ENCODE peak calls at places on chromosome 13, in ten cellular contexts. O, F, Q, D, M, Y, G, V, L and P are unnamed samples.

GRCh38 chr13:113273856-113274590 is 23.0 kb upstream of the LAMP1 start:
- DNase-seq in O (no peak), F (peak; percentile 71), Q (peak; percentile 54), D (no peak), M (peak; percentile 28), Y (no peak), G (no peak), V (no peak), L (no peak), P (no peak)

GRCh38 chr13:44259045-44260042 is 114.3 kb upstream of the SERP2 start:
- DNase-seq in O (peak; percentile 38), F (peak; percentile 68), Q (peak; percentile 66), D (no peak), M (peak; percentile 54), Y (peak; percentile 36), G (peak; percentile 41), V (peak; percentile 49), L (no peak), P (peak; percentile 70)

GRCh38 chr13:103731959-103732358 is 665.7 kb upstream of the SLC10A2 start:
- DNase-seq in O (no peak), F (no peak), Q (no peak), D (no peak), M (no peak), Y (no peak), G (no peak), V (no peak), L (no peak), P (no peak)

GRCh38 chr13:79528759-79529191 is 47.8 kb downstream of the NDFIP2 start:
- DNase-seq in O (no peak), F (no peak), Q (no peak), D (no peak), M (peak; percentile 35), Y (no peak), G (no peak), V (no peak), L (no peak), P (no peak)

GRCh38 chr13:66553391-66553790 is 676.7 kb downstream of the PCDH9 start:
- DNase-seq in O (no peak), F (no peak), Q (no peak), D (no peak), M (no peak), Y (no peak), G (no peak), V (no peak), L (no peak), P (no peak)

GRCh38 chr13:81639984-81640582 is 1299.2 kb upstream of the SPRY2 start:
- DNase-seq in O (no peak), F (no peak), Q (no peak), D (no peak), M (peak; percentile 56), Y (no peak), G (no peak), V (peak; percentile 16), L (no peak), P (no peak)

GRCh38 chr13:106810069-106810468 is 242.1 kb upstream of the ARGLU1 start:
- DNase-seq in O (no peak), F (no peak), Q (no peak), D (no peak), M (no peak), Y (no peak), G (no peak), V (no peak), L (no peak), P (no peak)

GRCh38 chr13:74555291-74556001 is 421.2 kb upstream of the KLF12 start:
- DNase-seq in O (no peak), F (no peak), Q (no peak), D (no peak), M (no peak), Y (no peak), G (no peak), V (no peak), L (no peak), P (no peak)

GRCh38 chr13:60645552-60646138 is 248.6 kb downstream of the TDRD3 start:
- DNase-seq in O (no peak), F (no peak), Q (no peak), D (no peak), M (peak; percentile 9), Y (no peak), G (no peak), V (no peak), L (no peak), P (no peak)

GRCh38 chr13:39407786-39408185 is 195.2 kb downstream of the LHFPL6 start:
- DNase-seq in O (no peak), F (no peak), Q (no peak), D (no peak), M (no peak), Y (no peak), G (no peak), V (no peak), L (no peak), P (no peak)

GRCh38 chr13:113445791-113446487 is 7.3 kb downstream of the ADPRHL1 start:
- DNase-seq in O (no peak), F (no peak), Q (no peak), D (no peak), M (no peak), Y (peak; percentile 40), G (no peak), V (no peak), L (no peak), P (no peak)

GRCh38 chr13:110680852-110681251 is 25.1 kb downstream of the CARS2 start:
- DNase-seq in O (no peak), F (no peak), Q (no peak), D (no peak), M (peak; percentile 26), Y (no peak), G (no peak), V (no peak), L (no peak), P (no peak)

GRCh38 chr13:74214321-74214720 is 80.1 kb upstream of the KLF12 start:
- DNase-seq in O (no peak), F (no peak), Q (no peak), D (no peak), M (no peak), Y (no peak), G (no peak), V (no peak), L (no peak), P (no peak)

GRCh38 chr13:54185785-54186184 is 1157.2 kb downstream of the OLFM4 start:
- DNase-seq in O (no peak), F (no peak), Q (no peak), D (no peak), M (peak; percentile 25), Y (no peak), G (no peak), V (no peak), L (no peak), P (no peak)

GRCh38 chr13:44810067-44810840 is 179.0 kb downstream of the NUFIP1 start:
- DNase-seq in O (peak; percentile 64), F (no peak), Q (no peak), D (no peak), M (peak; percentile 37), Y (no peak), G (peak; percentile 36), V (peak; percentile 71), L (no peak), P (no peak)

DNA sequence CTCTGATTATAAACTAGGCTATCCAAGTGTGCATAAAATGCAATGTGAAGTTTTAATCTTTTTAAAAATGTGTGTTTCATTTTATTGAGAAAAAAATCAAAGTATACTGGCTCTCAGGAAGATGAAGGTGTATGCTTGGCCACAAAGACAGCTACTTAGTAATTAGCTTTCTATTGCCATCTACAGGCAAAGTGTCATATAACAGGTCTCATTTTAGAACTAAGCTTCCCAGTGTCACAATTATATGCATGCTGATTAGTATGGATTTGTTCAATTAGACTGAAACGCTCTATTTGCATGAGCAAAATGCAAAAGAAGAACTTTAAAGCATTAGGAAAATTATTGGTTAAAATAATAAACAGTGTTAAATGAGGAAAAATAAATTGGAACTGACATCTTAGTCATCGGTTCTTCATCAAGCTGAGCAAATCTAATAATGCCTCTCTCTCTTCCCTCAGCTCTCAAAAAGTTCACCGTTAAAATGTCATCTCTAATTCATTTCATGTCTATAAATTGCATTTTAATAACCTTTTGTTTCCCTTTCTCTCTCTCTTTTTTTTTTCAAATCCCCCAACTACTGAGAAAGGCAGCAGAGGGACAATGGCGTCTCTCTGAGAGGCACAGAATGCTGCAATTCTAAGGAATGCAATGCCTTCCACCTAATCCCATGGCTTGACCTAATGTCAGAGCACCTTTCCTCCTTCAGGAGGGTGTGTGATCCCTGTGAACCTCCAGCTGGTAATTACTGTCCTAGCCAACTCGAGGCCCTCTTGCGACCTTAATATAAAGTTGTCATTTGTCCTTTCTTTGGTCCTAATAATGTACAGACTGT is 313.1 kb upstream of the MAB21L1 start:
- DNase-seq in O (no peak), F (no peak), Q (no peak), D (no peak), M (peak; percentile 52), Y (no peak), G (no peak), V (no peak), L (no peak), P (no peak)
- TF ChIP-seq CTCF in O (peak; percentile 19), F (peak; percentile 44), Q (peak; percentile 43), D (peak; percentile 76), M (peak; percentile 60), Y (no peak), G (no peak), V (no peak), L (peak; percentile 49), P (no peak)

GRCh38 chr13:51257187-51257586 is 35.0 kb downstream of the FAM124A start:
- DNase-seq in O (no peak), F (no peak), Q (no peak), D (no peak), M (no peak), Y (no peak), G (no peak), V (no peak), L (no peak), P (no peak)
- TF ChIP-seq CTCF in O (no peak), F (no peak), Q (no peak), D (peak; percentile 19), M (peak; percentile 11), Y (no peak), G (no peak), V (no peak), L (no peak), P (no peak)

GRCh38 chr13:67735651-67736050 is 505.5 kb upstream of the PCDH9 start:
- DNase-seq in O (no peak), F (no peak), Q (no peak), D (no peak), M (no peak), Y (no peak), G (no peak), V (no peak), L (no peak), P (no peak)

GRCh38 chr13:67742478-67742877 is 512.3 kb upstream of the PCDH9 start:
- DNase-seq in O (no peak), F (no peak), Q (no peak), D (no peak), M (no peak), Y (no peak), G (no peak), V (no peak), L (no peak), P (no peak)

GRCh38 chr13:67740871-67741475 is 510.8 kb upstream of the PCDH9 start:
- DNase-seq in O (no peak), F (no peak), Q (no peak), D (no peak), M (no peak), Y (no peak), G (no peak), V (no peak), L (no peak), P (no peak)

GRCh38 chr13:67736646-67737420 is 506.7 kb upstream of the PCDH9 start:
- DNase-seq in O (peak; percentile 21), F (no peak), Q (no peak), D (no peak), M (peak; percentile 25), Y (no peak), G (no peak), V (peak; percentile 41), L (no peak), P (no peak)
- TF ChIP-seq CTCF in O (peak; percentile 16), F (no peak), Q (no peak), D (peak; percentile 76), M (peak; percentile 50), Y (no peak), G (no peak), V (no peak), L (no peak), P (no peak)

GRCh38 chr13:57437587-57437986 is 194.0 kb upstream of the PCDH17 start:
- DNase-seq in O (no peak), F (no peak), Q (no peak), D (no peak), M (no peak), Y (no peak), G (no peak), V (no peak), L (no peak), P (no peak)
- TF ChIP-seq CTCF in O (no peak), F (no peak), Q (no peak), D (no peak), M (no peak), Y (no peak), G (no peak), V (no peak), L (no peak), P (no peak)